ENCODE peak calls at places on chromosomes 12 and 14, in eight cellular contexts. B, X, L, K, T, J, Z and A are unnamed samples.

GRCh38 chr14:78164226-78164853 is 5.8 kb upstream of the NRXN3 start:
- DNase-seq in X (no peak), Z (no peak), T (peak; percentile 20), J (no peak), L (no peak), B (no peak), K (no peak), A (no peak)

GRCh38 chr12:118189761-118190181 is 53.8 kb downstream of the PEBP1 start:
- DNase-seq in K (no peak), T (peak; percentile 46), L (peak; percentile 29), X (peak; percentile 63), Z (no peak), B (peak; percentile 80), J (no peak), A (no peak)

GRCh38 chr14:91167380-91167770 is 53.5 kb downstream of the DGLUCY start:
- DNase-seq in J (no peak), L (no peak), T (no peak), X (peak; percentile 54), Z (no peak), K (no peak), B (no peak), A (no peak)

GRCh38 chr12:131929530-131930456 is 717 bp downstream of the PUS1 start:
- DNase-seq in T (no peak), J (no peak), B (peak; percentile 49), L (peak; percentile 51), K (no peak), X (no peak), Z (no peak), A (peak; percentile 46)

GRCh38 chr12:24045816-24046257 is 96.4 kb upstream of the SOX5 start:
- DNase-seq in K (no peak), B (no peak), L (no peak), X (no peak), T (peak; percentile 88), J (no peak), Z (no peak), A (no peak)

GRCh38 chr14:84591827-84592540 is 938.0 kb upstream of the FLRT2 start:
- DNase-seq in B (no peak), K (no peak), Z (no peak), J (no peak), T (no peak), L (no peak), X (no peak), A (no peak)

GRCh38 chr14:77236814-77237213 is 34.2 kb downstream of the NGB start:
- DNase-seq in K (no peak), J (no peak), X (no peak), T (no peak), Z (no peak), L (no peak), B (no peak), A (no peak)

GRCh38 chr12:49582840-49583239 is 14.9 kb upstream of the MCRS1 start:
- DNase-seq in L (no peak), B (peak; percentile 56), J (no peak), T (no peak), K (no peak), X (no peak), Z (no peak), A (no peak)

GRCh38 chr12:21559855-21560569 is 33.9 kb downstream of the SPX start:
- DNase-seq in B (peak; percentile 53), Z (no peak), L (no peak), K (no peak), X (no peak), T (no peak), J (no peak), A (no peak)

GRCh38 chr12:62834971-62835547 is 99.9 kb downstream of the PPM1H start:
- DNase-seq in T (peak; percentile 74), B (peak; percentile 74), J (no peak), L (no peak), K (no peak), Z (peak; percentile 41), X (peak; percentile 51), A (no peak)

GRCh38 chr12:60271816-60272215 is 676.0 kb downstream of the SLC16A7 start:
- DNase-seq in L (no peak), J (no peak), T (no peak), B (no peak), Z (no peak), K (no peak), X (no peak), A (no peak)

GRCh38 chr12:124543052-124543590 is 24.3 kb downstream of the NCOR2 start:
- DNase-seq in B (no peak), Z (peak; percentile 51), K (no peak), X (no peak), T (peak; percentile 41), L (peak; percentile 69), J (no peak), A (no peak)

GRCh38 chr14:101222362-101223090 is 319.0 kb upstream of the RTL1 start:
- DNase-seq in Z (no peak), K (no peak), X (no peak), T (no peak), J (no peak), L (no peak), B (no peak), A (no peak)